ENCODE peak calls at places on chromosomes 12 and 14, in five cellular contexts. E is GM23338, Q is GM12878, J is H1, I is HepG2. N is an unnamed sample. For H3K4me1, the result is how much of the 10 kb centered on the place peaks cover.

GRCh38 chr12:53986686-53987180 is 1.8 kb downstream of the HOXC10 start:
- DNase-seq in E (no peak), Q (no peak), J (no peak), I (no peak), N (no peak)

GRCh38 chr12:106527356-106527755 is 55.4 kb upstream of the RFX4 start:
- DNase-seq in E (no peak), Q (no peak), J (no peak), I (no peak), N (no peak)

GRCh38 chr14:49505026-49505766 is 81.0 kb downstream of the RPS29 start:
- DNase-seq in E (peak), Q (no peak), J (peak), I (no peak), N (no peak)

GRCh38 chr12:118714051-118714460 is 267.3 kb upstream of the SRRM4 start:
- DNase-seq in E (peak), Q (peak), J (peak), I (peak), N (peak)

GRCh38 chr12:104718581-104718980 is 239.5 kb downstream of the SLC41A2 start:
- DNase-seq in E (no peak), Q (no peak), J (no peak), I (no peak), N (no peak)

GRCh38 chr14:90177537-90178189 is 78.7 kb upstream of the PSMC1 start:
- DNase-seq in E (no peak), Q (no peak), J (no peak), I (no peak), N (no peak)

GRCh38 chr14:26394114-26394855 is 203.5 kb downstream of the NOVA1 start:
- DNase-seq in E (peak), Q (no peak), J (no peak), I (no peak), N (no peak)

GRCh38 chr12:92134638-92135274 is 10.9 kb downstream of the BTG1 start:
- DNase-seq in E (no peak), Q (no peak), J (no peak), I (no peak), N (no peak)

GRCh38 chr14:95979339-95980042 is 59.7 kb upstream of the C14orf132 start:
- DNase-seq in E (peak), Q (no peak), J (peak), I (no peak), N (no peak)

GRCh38 chr14:77648520-77649200 is 32.2 kb upstream of the SPTLC2 start:
- DNase-seq in E (no peak), Q (no peak), J (no peak), I (no peak), N (no peak)

DNA sequence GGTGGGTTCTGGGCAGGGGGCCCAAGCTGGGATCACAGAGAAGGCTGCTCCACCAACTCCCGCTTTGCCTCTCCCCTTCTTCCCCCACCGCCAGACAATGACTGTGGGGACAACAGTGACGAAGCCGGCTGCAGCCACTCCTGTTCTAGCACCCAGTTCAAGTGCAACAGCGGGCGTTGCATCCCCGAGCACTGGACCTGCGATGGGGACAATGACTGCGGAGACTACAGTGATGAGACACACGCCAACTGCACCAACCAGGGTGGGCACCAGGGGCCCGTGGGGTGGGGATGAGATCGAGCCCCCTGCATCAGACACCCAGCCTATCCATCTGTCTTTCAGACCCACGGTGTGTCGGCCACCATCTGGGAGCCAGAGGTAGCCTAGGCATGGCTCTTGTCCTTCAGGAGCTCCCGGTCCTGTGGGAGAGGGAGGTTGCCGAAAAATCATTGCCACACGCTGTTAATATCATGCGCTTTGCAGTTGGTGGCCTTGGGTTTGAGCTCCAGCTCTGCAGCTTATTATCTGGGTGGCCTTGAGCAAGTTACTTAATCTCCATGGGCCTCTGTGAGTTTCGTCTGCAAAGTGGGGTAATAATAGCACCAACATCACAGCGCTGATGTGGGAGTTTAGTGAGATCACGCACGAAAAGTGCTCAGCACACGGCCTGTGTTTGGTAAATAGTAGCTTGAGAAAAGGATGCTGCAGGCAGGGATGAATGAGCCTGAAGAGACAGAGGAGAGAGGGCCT is 21.8 kb upstream of the LRP1-AS start:
- DNase-seq in E (no peak), Q (no peak), J (no peak), I (no peak), N (no peak)
- TF ChIP-seq CREB1 in E (no peak), Q (no peak), J (no peak), I (no peak), N (no peak)

GRCh38 chr12:47755655-47756562 is 2.8 kb downstream of the RAPGEF3 start:
- DNase-seq in E (no peak), Q (peak), J (no peak), I (no peak), N (no peak)
- H3K4me1 ChIP-seq in E (under half), Q (under half), J (under half), I (under half), N (under half)

GRCh38 chr12:31308116-31308515 is 17.8 kb downstream of the SINHCAF start:
- DNase-seq in E (no peak), Q (no peak), J (no peak), I (no peak), N (no peak)

GRCh38 chr12:31309279-31309678 is 16.7 kb downstream of the SINHCAF start:
- DNase-seq in E (no peak), Q (no peak), J (no peak), I (no peak), N (no peak)

GRCh38 chr12:31303466-31303865 is 22.5 kb downstream of the SINHCAF start:
- DNase-seq in E (no peak), Q (no peak), J (no peak), I (no peak), N (no peak)

GRCh38 chr12:31310488-31310887 is 15.5 kb downstream of the SINHCAF start:
- DNase-seq in E (no peak), Q (no peak), J (no peak), I (no peak), N (no peak)

DNA sequence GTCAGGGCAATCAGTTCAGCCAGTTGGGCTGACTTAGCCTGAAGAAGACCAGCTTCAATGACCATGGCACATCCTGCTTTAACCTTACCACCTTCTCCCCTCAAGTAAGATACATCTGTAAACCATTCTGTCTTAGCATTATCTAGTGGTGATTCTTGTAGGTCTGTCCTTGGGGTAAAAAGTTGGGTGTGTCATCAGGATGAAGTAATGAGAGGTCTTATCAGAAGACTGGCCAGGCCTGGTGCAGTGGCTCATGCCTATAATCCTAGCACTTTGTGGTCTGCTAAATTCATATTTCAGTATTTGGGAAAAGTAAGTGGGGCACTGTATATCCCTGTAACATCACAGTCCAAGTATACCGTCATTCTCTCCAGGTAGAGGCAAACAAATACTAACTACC is 19.1 kb downstream of the SINHCAF start:
- DNase-seq in E (no peak), Q (no peak), J (no peak), I (no peak), N (no peak)
- TF ChIP-seq CREB1 in E (no peak), Q (no peak), J (no peak), I (no peak), N (no peak)

GRCh38 chr12:1273051-1273450 is 282.0 kb downstream of the ERC1 start:
- DNase-seq in E (no peak), Q (no peak), J (no peak), I (no peak), N (no peak)
- H3K4me1 ChIP-seq in E (under half), Q (under half), J (under half), I (under half), N (under half)

DNA sequence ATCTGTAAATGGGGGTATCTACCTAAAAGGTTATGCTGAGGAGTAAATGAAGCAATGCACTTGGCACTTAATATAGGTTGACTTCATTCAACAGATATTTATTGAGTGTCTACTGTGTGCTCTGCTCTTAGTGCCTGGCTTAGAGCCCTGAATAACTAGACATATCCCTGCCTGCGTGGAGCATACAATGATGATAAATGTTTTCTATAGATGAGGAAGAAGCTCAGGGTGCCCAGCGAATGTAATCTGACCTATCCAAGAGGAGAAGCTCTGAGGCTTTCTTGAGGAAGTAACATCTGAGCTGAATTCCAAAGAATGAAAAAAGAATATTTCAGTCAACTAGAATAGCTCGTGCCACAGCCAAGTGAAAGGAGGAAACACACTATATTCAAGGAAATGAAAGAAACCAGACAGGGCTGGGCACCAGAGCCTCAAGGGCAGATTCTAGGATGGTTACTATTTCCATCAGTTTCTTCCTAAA is 17.9 kb upstream of the HIGD1C start:
- DNase-seq in E (no peak), Q (no peak), J (no peak), I (no peak), N (no peak)
- TF ChIP-seq CREB1 in E (no peak), Q (no peak), J (no peak), I (no peak), N (no peak)

GRCh38 chr14:101408077-101408831 is 153.0 kb upstream of the DIO3 start:
- DNase-seq in E (no peak), Q (no peak), J (no peak), I (no peak), N (no peak)
- H3K4me1 ChIP-seq in E (under half), Q (under half), J (under half), I (under half), N (under half)

GRCh38 chr12:10952645-10953044 is 13.6 kb upstream of the TAS2R14 start:
- DNase-seq in E (no peak), Q (no peak), J (no peak), I (no peak), N (no peak)
- TF ChIP-seq CREB1 in E (no peak), Q (no peak), J (no peak), I (no peak), N (no peak)

N was measured in K562.